ENCODE peak calls at places on chromosomes 1 and 21, in nine cellular contexts. One of them, this sample, is unnamed.
A peak's percentile ranks its signal among the peaks of the same experiment; 100 is the strongest.

GRCh38 chr21:17264182-17264581 is 248.7 kb upstream of the CXADR start:
- DNase-seq in mesothelial cell of epicardium: no peak
- DNase-seq in progenitor cell of endocrine pancreas: no peak
- DNase-seq in natural killer cell: no peak
- DNase-seq in endothelial cell: no peak
- DNase-seq in iris pigment epithelial cell: no peak
- DNase-seq in AG08396: no peak
- DNase-seq in GM23248: no peak
- DNase-seq in lower lobe of right lung: no peak
- DNase-seq in this sample: no peak

GRCh38 chr1:165481820-165482532 is 37.0 kb upstream of the RXRG start:
- DNase-seq in mesothelial cell of epicardium: no peak
- DNase-seq in AG08396: peak; percentile 85
- DNase-seq in iris pigment epithelial cell: peak; percentile 89
- DNase-seq in progenitor cell of endocrine pancreas: no peak
- DNase-seq in natural killer cell: no peak
- DNase-seq in GM23248: peak; percentile 94
- DNase-seq in endothelial cell: no peak
- DNase-seq in lower lobe of right lung: no peak
- DNase-seq in this sample: peak; percentile 91

GRCh38 chr1:181554465-181554864 is 71.1 kb downstream of the CACNA1E start:
- DNase-seq in natural killer cell: no peak
- DNase-seq in progenitor cell of endocrine pancreas: no peak
- DNase-seq in iris pigment epithelial cell: no peak
- DNase-seq in AG08396: no peak
- DNase-seq in mesothelial cell of epicardium: no peak
- DNase-seq in endothelial cell: no peak
- DNase-seq in lower lobe of right lung: no peak
- DNase-seq in GM23248: no peak
- DNase-seq in this sample: peak; percentile 7

GRCh38 chr1:205150651-205151428 is 29.1 kb upstream of the RBBP5 start:
- DNase-seq in AG08396: no peak
- DNase-seq in lower lobe of right lung: no peak
- DNase-seq in iris pigment epithelial cell: peak; percentile 17
- DNase-seq in progenitor cell of endocrine pancreas: no peak
- DNase-seq in endothelial cell: no peak
- DNase-seq in natural killer cell: no peak
- DNase-seq in mesothelial cell of epicardium: no peak
- DNase-seq in GM23248: no peak
- DNase-seq in this sample: no peak

GRCh38 chr1:198756470-198756869 is 117.6 kb downstream of the PTPRC start:
- DNase-seq in progenitor cell of endocrine pancreas: no peak
- DNase-seq in mesothelial cell of epicardium: no peak
- DNase-seq in endothelial cell: no peak
- DNase-seq in natural killer cell: no peak
- DNase-seq in iris pigment epithelial cell: peak; percentile 31
- DNase-seq in lower lobe of right lung: no peak
- DNase-seq in GM23248: peak; percentile 44
- DNase-seq in AG08396: no peak
- DNase-seq in this sample: peak; percentile 51

GRCh38 chr1:235035928-235036327 is 92.7 kb downstream of the TOMM20 start:
- DNase-seq in iris pigment epithelial cell: no peak
- DNase-seq in mesothelial cell of epicardium: no peak
- DNase-seq in AG08396: no peak
- DNase-seq in lower lobe of right lung: no peak
- DNase-seq in endothelial cell: no peak
- DNase-seq in progenitor cell of endocrine pancreas: no peak
- DNase-seq in natural killer cell: no peak
- DNase-seq in GM23248: no peak
- DNase-seq in this sample: no peak

GRCh38 chr1:29450591-29450990 is 214.3 kb downstream of the PTPRU start:
- DNase-seq in lower lobe of right lung: no peak
- DNase-seq in GM23248: no peak
- DNase-seq in mesothelial cell of epicardium: no peak
- DNase-seq in natural killer cell: no peak
- DNase-seq in iris pigment epithelial cell: no peak
- DNase-seq in progenitor cell of endocrine pancreas: no peak
- DNase-seq in AG08396: no peak
- DNase-seq in endothelial cell: no peak
- DNase-seq in this sample: no peak

GRCh38 chr1:67647036-67647798 is 37.8 kb upstream of the GADD45A start:
- DNase-seq in natural killer cell: no peak
- DNase-seq in lower lobe of right lung: no peak
- DNase-seq in iris pigment epithelial cell: no peak
- DNase-seq in progenitor cell of endocrine pancreas: no peak
- DNase-seq in GM23248: peak; percentile 19
- DNase-seq in AG08396: no peak
- DNase-seq in mesothelial cell of epicardium: no peak
- DNase-seq in endothelial cell: no peak
- DNase-seq in this sample: peak; percentile 66

GRCh38 chr1:103284270-103284669 is 175.9 kb upstream of the COL11A1 start:
- DNase-seq in iris pigment epithelial cell: peak; percentile 75
- DNase-seq in mesothelial cell of epicardium: no peak
- DNase-seq in endothelial cell: no peak
- DNase-seq in progenitor cell of endocrine pancreas: no peak
- DNase-seq in lower lobe of right lung: no peak
- DNase-seq in GM23248: peak; percentile 31
- DNase-seq in natural killer cell: no peak
- DNase-seq in AG08396: no peak
- DNase-seq in this sample: peak; percentile 44

GRCh38 chr1:160261878-160262794 is at the start of gene DCAF8:
- DNase-seq in AG08396: peak; percentile 95
- DNase-seq in mesothelial cell of epicardium: peak; percentile 98
- DNase-seq in progenitor cell of endocrine pancreas: peak; percentile 96
- DNase-seq in lower lobe of right lung: peak; percentile 99
- DNase-seq in GM23248: peak; percentile 100
- DNase-seq in endothelial cell: peak; percentile 98
- DNase-seq in iris pigment epithelial cell: peak; percentile 98
- DNase-seq in natural killer cell: peak; percentile 98
- DNase-seq in this sample: peak; percentile 96

GRCh38 chr1:226664413-226665101 is 74.5 kb downstream of the ITPKB start:
- DNase-seq in iris pigment epithelial cell: peak; percentile 75
- DNase-seq in GM23248: peak; percentile 91
- DNase-seq in AG08396: peak; percentile 70
- DNase-seq in mesothelial cell of epicardium: no peak
- DNase-seq in natural killer cell: no peak
- DNase-seq in progenitor cell of endocrine pancreas: no peak
- DNase-seq in lower lobe of right lung: peak; percentile 44
- DNase-seq in endothelial cell: peak; percentile 61
- DNase-seq in this sample: peak; percentile 90

GRCh38 chr1:64598100-64598571 is 128.2 kb downstream of the CACHD1 start:
- DNase-seq in iris pigment epithelial cell: peak; percentile 92
- DNase-seq in lower lobe of right lung: no peak
- DNase-seq in progenitor cell of endocrine pancreas: no peak
- DNase-seq in natural killer cell: no peak
- DNase-seq in endothelial cell: no peak
- DNase-seq in GM23248: peak; percentile 83
- DNase-seq in AG08396: peak; percentile 24
- DNase-seq in mesothelial cell of epicardium: no peak
- DNase-seq in this sample: peak; percentile 24

GRCh38 chr1:192158181-192158580 is at the start of gene RGS18:
- DNase-seq in iris pigment epithelial cell: peak; percentile 84
- DNase-seq in natural killer cell: no peak
- DNase-seq in lower lobe of right lung: no peak
- DNase-seq in mesothelial cell of epicardium: no peak
- DNase-seq in GM23248: no peak
- DNase-seq in endothelial cell: no peak
- DNase-seq in progenitor cell of endocrine pancreas: no peak
- DNase-seq in AG08396: no peak
- DNase-seq in this sample: no peak

GRCh38 chr1:46072975-46073374 is 59.5 kb downstream of the PIK3R3 start:
- DNase-seq in progenitor cell of endocrine pancreas: no peak
- DNase-seq in natural killer cell: no peak
- DNase-seq in AG08396: no peak
- DNase-seq in endothelial cell: no peak
- DNase-seq in iris pigment epithelial cell: peak; percentile 22
- DNase-seq in GM23248: peak; percentile 4
- DNase-seq in lower lobe of right lung: no peak
- DNase-seq in mesothelial cell of epicardium: no peak
- DNase-seq in this sample: peak; percentile 15

GRCh38 chr1:51287966-51288365 is 42.4 kb downstream of the TTC39A start:
- DNase-seq in endothelial cell: no peak
- DNase-seq in progenitor cell of endocrine pancreas: no peak
- DNase-seq in natural killer cell: no peak
- DNase-seq in mesothelial cell of epicardium: peak; percentile 25
- DNase-seq in iris pigment epithelial cell: no peak
- DNase-seq in AG08396: no peak
- DNase-seq in lower lobe of right lung: no peak
- DNase-seq in GM23248: no peak
- DNase-seq in this sample: no peak

GRCh38 chr1:228375578-228376261 is 30.9 kb downstream of the TRIM11 start:
- DNase-seq in endothelial cell: no peak
- DNase-seq in lower lobe of right lung: peak; percentile 41
- DNase-seq in GM23248: no peak
- DNase-seq in iris pigment epithelial cell: no peak
- DNase-seq in mesothelial cell of epicardium: no peak
- DNase-seq in natural killer cell: no peak
- DNase-seq in progenitor cell of endocrine pancreas: no peak
- DNase-seq in AG08396: no peak
- DNase-seq in this sample: no peak

GRCh38 chr1:65232402-65233122 is 76.8 kb upstream of the DNAJC6 start:
- DNase-seq in AG08396: no peak
- DNase-seq in GM23248: peak; percentile 21
- DNase-seq in mesothelial cell of epicardium: no peak
- DNase-seq in iris pigment epithelial cell: peak; percentile 12
- DNase-seq in natural killer cell: no peak
- DNase-seq in endothelial cell: no peak
- DNase-seq in lower lobe of right lung: no peak
- DNase-seq in progenitor cell of endocrine pancreas: no peak
- DNase-seq in this sample: no peak

This sample was measured in fibroblast of mammary gland.